ENCODE peak calls at places on chromosome 19, in seven cellular contexts. P is fibroblast of lung, Y is heart right ventricle, L is fibroblast of the aortic adventitia, Z is AG04449, Q is A673, S is ascending aorta. F is an unnamed sample.

GRCh38 chr19:47319923-47320871 is 10.5 kb downstream of the C5AR1 start:
- DNase-seq in P (no peak), Y (no peak), L (no peak), Z (no peak), Q (no peak), S (no peak), F (no peak)

GRCh38 chr19:33245948-33246728 is 20.5 kb upstream of the SLC7A10 start:
- DNase-seq in P (peak; percentile 30), Y (no peak), L (peak; percentile 43), Z (no peak), Q (no peak), S (no peak), F (no peak)

GRCh38 chr19:50820549-50821247 is 2.9 kb downstream of the KLK1 start:
- DNase-seq in P (no peak), Y (peak; percentile 24), L (no peak), Z (no peak), Q (no peak), S (no peak), F (no peak)

GRCh38 chr19:7953060-7953459 is 9.6 kb upstream of the TIMM44 start:
- DNase-seq in P (no peak), Y (no peak), L (peak; percentile 29), Z (no peak), Q (no peak), S (no peak), F (no peak)

GRCh38 chr19:58586131-58586765 is 13.1 kb upstream of the MZF1 start:
- DNase-seq in P (no peak), Y (no peak), L (no peak), Z (no peak), Q (no peak), S (peak; percentile 60), F (no peak)

GRCh38 chr19:23560051-23560450 is 127.0 kb downstream of the ZNF675 start:
- DNase-seq in P (no peak), Y (no peak), L (no peak), Z (no peak), Q (no peak), S (no peak), F (no peak)

GRCh38 chr19:44455100-44455499 is 6.8 kb upstream of the ZNF229 start:
- DNase-seq in P (no peak), Y (no peak), L (no peak), Z (no peak), Q (no peak), S (no peak), F (no peak)

GRCh38 chr19:28694812-28695211 is 518.1 kb downstream of the UQCRFS1 start:
- DNase-seq in P (no peak), Y (no peak), L (no peak), Z (no peak), Q (no peak), S (no peak), F (no peak)

GRCh38 chr19:4987692-4988370 is 18.9 kb downstream of the KDM4B start:
- DNase-seq in P (no peak), Y (no peak), L (no peak), Z (no peak), Q (no peak), S (no peak), F (no peak)

GRCh38 chr19:2983351-2984195 is 6.2 kb downstream of the TLE6 start:
- DNase-seq in P (peak; percentile 75), Y (peak; percentile 75), L (peak; percentile 74), Z (no peak), Q (peak; percentile 99), S (peak; percentile 70), F (peak; percentile 84)

GRCh38 chr19:15419413-15420025 is 731 bp upstream of the AKAP8L start:
- DNase-seq in P (no peak), Y (no peak), L (no peak), Z (no peak), Q (no peak), S (no peak), F (no peak)

GRCh38 chr19:2552859-2553258 is 76.9 kb downstream of the GADD45B start:
- DNase-seq in P (no peak), Y (no peak), L (no peak), Z (no peak), Q (peak; percentile 91), S (no peak), F (no peak)

GRCh38 chr19:58474291-58474996 is 1.7 kb upstream of the ZNF446 start:
- DNase-seq in P (peak; percentile 61), Y (no peak), L (peak; percentile 8), Z (peak; percentile 52), Q (no peak), S (no peak), F (peak; percentile 47)

GRCh38 chr19:28508666-28509065 is 704.3 kb downstream of the UQCRFS1 start:
- DNase-seq in P (no peak), Y (no peak), L (no peak), Z (no peak), Q (no peak), S (no peak), F (no peak)

GRCh38 chr19:54431255-54431838 is 16.1 kb downstream of the TTYH1 start:
- DNase-seq in P (no peak), Y (no peak), L (peak; percentile 47), Z (no peak), Q (no peak), S (no peak), F (peak; percentile 34)

GRCh38 chr19:40523322-40524047 is 53.2 kb upstream of the SHKBP1 start:
- DNase-seq in P (peak; percentile 37), Y (peak; percentile 36), L (peak; percentile 47), Z (no peak), Q (peak; percentile 83), S (peak; percentile 68), F (peak; percentile 31)

GRCh38 chr19:18284710-18285430 is 3.4 kb upstream of the JUND start:
- DNase-seq in P (no peak), Y (no peak), L (no peak), Z (no peak), Q (no peak), S (no peak), F (no peak)

GRCh38 chr19:43406297-43406696 is 8.4 kb upstream of the TEX101 start:
- DNase-seq in P (no peak), Y (no peak), L (no peak), Z (no peak), Q (no peak), S (no peak), F (no peak)

GRCh38 chr19:16594131-16594586 is 21.9 kb upstream of the SLC35E1 start:
- DNase-seq in P (no peak), Y (no peak), L (no peak), Z (no peak), Q (no peak), S (no peak), F (no peak)

GRCh38 chr19:512548-513365 is 5.5 kb downstream of the TPGS1 start:
- DNase-seq in P (no peak), Y (no peak), L (no peak), Z (no peak), Q (no peak), S (no peak), F (no peak)

GRCh38 chr19:6767357-6768235 is at the start of gene SH2D3A:
- DNase-seq in P (peak; percentile 34), Y (peak; percentile 41), L (no peak), Z (no peak), Q (peak; percentile 95), S (peak; percentile 78), F (no peak)

DNA sequence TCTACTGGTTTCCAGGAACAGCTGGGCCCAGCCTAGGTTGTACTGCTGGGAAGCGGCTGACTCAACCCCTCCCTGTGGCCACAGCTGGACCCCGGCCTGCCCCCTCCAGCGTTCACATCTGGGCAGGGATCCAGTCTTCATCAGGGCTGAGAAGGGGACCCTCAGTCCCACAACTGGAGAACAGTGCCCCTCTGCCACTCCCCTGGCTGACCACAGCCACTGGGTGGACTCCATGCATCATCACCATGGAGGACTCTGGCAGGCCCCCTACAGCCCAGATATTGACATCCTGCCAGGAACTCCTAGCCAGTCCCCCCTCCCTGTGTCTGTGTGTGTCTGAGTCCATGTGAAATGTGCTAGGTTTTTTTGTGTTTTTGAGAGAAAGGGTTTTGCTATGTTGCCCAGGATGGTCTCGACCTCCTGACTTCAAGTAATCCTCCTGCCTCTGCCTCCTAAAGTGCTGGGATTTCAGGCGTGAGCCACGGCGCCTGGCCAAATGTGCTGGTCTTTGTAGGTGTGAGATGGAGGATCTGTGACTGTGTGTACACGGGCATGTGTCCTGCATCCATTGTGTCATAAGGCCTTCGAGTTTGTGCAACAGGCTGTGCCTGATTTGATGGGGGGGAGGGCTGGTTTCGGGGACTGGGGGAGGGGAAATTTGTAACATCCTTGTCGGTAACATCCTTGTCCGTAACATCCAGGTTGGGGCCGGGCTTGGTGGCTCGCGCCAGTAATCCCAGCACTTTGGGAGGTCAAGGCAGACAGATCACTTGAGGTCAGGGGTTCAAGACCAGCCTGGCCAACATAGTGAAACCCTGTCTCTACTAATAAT is 4.0 kb upstream of the HOOK2 start:
- DNase-seq in P (peak; percentile 93), Y (peak; percentile 77), L (peak; percentile 95), Z (no peak), Q (peak; percentile 66), S (peak; percentile 82), F (peak; percentile 95)
- H3K4me3 ChIP-seq in P (peak overlapping the region; percentile 52), Y (peak overlapping the region; percentile 69), L (peak overlapping the region; percentile 77), Z (peak overlapping the region; percentile 67), Q (peak overlapping the region; percentile 48), S (no peak overlapping the region), F (peak overlapping the region; percentile 61)

DNA sequence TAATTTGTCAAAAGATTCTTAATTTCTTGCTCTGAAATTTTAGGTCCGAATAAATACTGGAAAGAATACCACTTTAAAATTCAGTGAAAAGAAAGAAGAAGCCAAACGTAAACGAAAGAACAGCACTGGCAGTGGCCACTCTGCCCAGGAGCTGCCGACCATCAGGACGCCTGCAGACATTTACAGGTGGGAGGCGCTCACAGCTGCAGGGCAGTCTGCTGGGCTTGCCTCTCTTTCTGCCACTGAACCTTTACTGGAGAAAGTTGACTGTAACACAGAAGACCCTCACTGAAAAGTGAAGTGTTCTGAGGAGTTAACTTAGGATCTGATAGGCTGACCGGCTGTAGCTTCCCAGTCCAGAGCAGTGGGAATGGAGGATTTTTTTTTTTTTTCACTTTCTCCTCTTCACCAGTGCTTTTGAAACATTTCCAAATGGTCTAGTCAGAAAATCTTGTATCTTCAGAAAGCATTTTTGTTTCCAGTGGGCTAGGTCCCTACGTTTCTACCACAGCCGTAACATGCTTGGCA is 69.1 kb downstream of the URI1 start:
- DNase-seq in P (no peak), Y (no peak), L (no peak), Z (no peak), Q (no peak), S (no peak), F (no peak)
- TF ChIP-seq CTCF in P (no peak), Y (no peak), L (peak; percentile 8), Z (no peak), Q (no peak), S (no peak), F (no peak)

DNA sequence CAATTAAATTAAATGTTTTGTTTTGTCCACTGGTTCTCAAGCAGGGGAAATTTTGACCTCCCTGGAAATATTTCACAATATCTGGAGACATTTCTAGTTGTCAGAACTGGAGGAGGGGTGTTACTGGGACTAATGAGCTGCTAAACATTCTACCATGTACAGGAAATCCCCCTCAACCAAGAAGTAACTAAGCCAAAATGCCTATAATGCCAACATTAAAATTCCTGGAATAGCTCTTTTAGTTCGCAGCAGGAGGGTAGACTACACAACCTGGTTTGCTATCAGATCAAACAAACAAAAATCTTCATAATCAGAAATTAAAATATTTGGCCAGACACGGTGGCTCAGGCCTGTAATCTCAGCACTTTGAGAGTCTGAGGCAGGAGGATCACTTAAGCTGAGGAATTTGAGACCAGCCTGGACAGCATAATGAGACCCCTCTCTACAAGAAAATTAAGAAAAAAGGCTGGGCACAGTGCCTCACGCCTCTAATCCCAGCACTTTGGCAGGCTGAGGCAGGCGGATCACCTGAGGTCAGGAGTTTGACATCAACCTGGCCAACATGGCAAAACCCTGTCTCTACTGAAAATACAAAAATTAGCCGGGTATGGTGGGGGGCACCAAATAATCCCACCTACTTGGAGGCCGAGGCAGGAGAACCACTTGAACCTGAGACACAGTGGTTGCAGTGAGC is 13.7 kb upstream of the SMARCA4 start:
- DNase-seq in P (peak; percentile 52), Y (no peak), L (peak; percentile 49), Z (peak; percentile 78), Q (peak; percentile 82), S (no peak), F (peak; percentile 22)
- H3K4me3 ChIP-seq in P (no peak overlapping the region), Y (no peak overlapping the region), L (no peak overlapping the region), Z (no peak overlapping the region), Q (no peak overlapping the region), S (no peak overlapping the region), F (no peak overlapping the region)

GRCh38 chr19:49533551-49534488 is 6.0 kb downstream of the RCN3 start:
- DNase-seq in P (peak; percentile 54), Y (peak; percentile 72), L (peak; percentile 23), Z (no peak), Q (peak; percentile 81), S (peak; percentile 84), F (peak; percentile 51)
- TF ChIP-seq CTCF in P (peak; percentile 37), Y (no peak), L (no peak), Z (no peak), Q (no peak), S (no peak), F (peak; percentile 40)